ENCODE peak calls at places on chromosome 2, in five cellular contexts. One of them, this sample, is unnamed.
A peak's percentile ranks its signal among the peaks of the same experiment; 100 is the strongest.

GRCh38 chr2:121570665-121571055 is 40.0 kb downstream of the RNU4ATAC start:
- DNase-seq in GM23248: no peak
- DNase-seq in neural progenitor cell: no peak
- DNase-seq in SK-N-MC: no peak
- DNase-seq in keratinocyte: no peak
- DNase-seq in this sample: no peak

GRCh38 chr2:117603569-117603968 is 210.9 kb upstream of the DDX18 start:
- DNase-seq in keratinocyte: no peak
- DNase-seq in GM23248: no peak
- DNase-seq in SK-N-MC: no peak
- DNase-seq in neural progenitor cell: peak; percentile 13
- DNase-seq in this sample: no peak

GRCh38 chr2:156229724-156230362 is 102.7 kb downstream of the NR4A2 start:
- DNase-seq in neural progenitor cell: no peak
- DNase-seq in GM23248: no peak
- DNase-seq in SK-N-MC: peak; percentile 78
- DNase-seq in keratinocyte: no peak
- DNase-seq in this sample: peak; percentile 22

GRCh38 chr2:86022661-86023365 is 82.9 kb downstream of the POLR1A start:
- DNase-seq in keratinocyte: no peak
- DNase-seq in SK-N-MC: no peak
- DNase-seq in neural progenitor cell: no peak
- DNase-seq in GM23248: no peak
- DNase-seq in this sample: no peak

GRCh38 chr2:133110201-133110600 is 440.2 kb upstream of the LYPD1 start:
- DNase-seq in keratinocyte: no peak
- DNase-seq in SK-N-MC: no peak
- DNase-seq in GM23248: peak; percentile 4
- DNase-seq in neural progenitor cell: no peak
- DNase-seq in this sample: no peak

GRCh38 chr2:64489081-64489761 is 34.9 kb upstream of the AFTPH start:
- DNase-seq in keratinocyte: no peak
- DNase-seq in neural progenitor cell: no peak
- DNase-seq in SK-N-MC: no peak
- DNase-seq in GM23248: no peak
- DNase-seq in this sample: no peak

GRCh38 chr2:220499281-220499680 is 871.9 kb downstream of the SLC4A3 start:
- DNase-seq in GM23248: peak; percentile 81
- DNase-seq in keratinocyte: no peak
- DNase-seq in SK-N-MC: no peak
- DNase-seq in neural progenitor cell: peak; percentile 11
- DNase-seq in this sample: no peak

GRCh38 chr2:217621391-217621801 is 381.4 kb downstream of the TNS1 start:
- DNase-seq in GM23248: no peak
- DNase-seq in SK-N-MC: no peak
- DNase-seq in neural progenitor cell: no peak
- DNase-seq in keratinocyte: no peak
- DNase-seq in this sample: no peak

GRCh38 chr2:66582975-66583842 is 148.3 kb downstream of the MEIS1 start:
- DNase-seq in neural progenitor cell: no peak
- DNase-seq in SK-N-MC: no peak
- DNase-seq in keratinocyte: no peak
- DNase-seq in GM23248: no peak
- DNase-seq in this sample: no peak

GRCh38 chr2:178005756-178006155 is 66.8 kb downstream of the PDE11A start:
- DNase-seq in GM23248: peak; percentile 62
- DNase-seq in SK-N-MC: no peak
- DNase-seq in keratinocyte: no peak
- DNase-seq in neural progenitor cell: no peak
- DNase-seq in this sample: no peak

GRCh38 chr2:38750011-38750792 is 959 bp downstream of the SRSF7 start:
- DNase-seq in keratinocyte: no peak
- DNase-seq in SK-N-MC: no peak
- DNase-seq in neural progenitor cell: peak; percentile 63
- DNase-seq in GM23248: peak; percentile 79
- DNase-seq in this sample: no peak

GRCh38 chr2:111883661-111884591 is at the start of gene ANAPC1:
- DNase-seq in keratinocyte: no peak
- DNase-seq in GM23248: peak; percentile 97
- DNase-seq in neural progenitor cell: peak; percentile 95
- DNase-seq in SK-N-MC: no peak
- DNase-seq in this sample: peak; percentile 33

GRCh38 chr2:72004201-72004915 is 143.3 kb downstream of the CYP26B1 start:
- DNase-seq in keratinocyte: no peak
- DNase-seq in SK-N-MC: no peak
- DNase-seq in neural progenitor cell: no peak
- DNase-seq in GM23248: no peak
- DNase-seq in this sample: no peak

DNA sequence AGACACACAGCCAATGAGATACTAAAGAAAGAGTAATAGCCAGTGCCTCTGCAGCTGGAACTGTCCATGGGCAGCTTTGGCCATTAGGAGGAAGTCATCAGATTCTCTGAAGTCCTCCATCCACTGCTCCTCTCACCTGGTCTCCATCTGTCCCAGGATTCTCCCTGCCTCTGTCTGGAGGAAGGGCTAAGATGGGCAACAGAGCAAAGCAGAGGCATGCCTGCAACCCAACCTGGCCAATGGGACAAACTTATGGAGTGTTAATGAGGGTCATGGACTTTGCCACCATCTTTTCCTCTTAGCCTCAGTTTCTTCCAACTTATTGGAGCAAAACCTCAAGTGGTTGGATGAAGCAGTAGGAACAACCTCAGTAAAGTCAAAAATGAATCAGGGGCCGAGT is 91.5 kb upstream of the SIX3 start:
- DNase-seq in keratinocyte: no peak
- DNase-seq in neural progenitor cell: no peak
- DNase-seq in GM23248: no peak
- DNase-seq in SK-N-MC: no peak
- DNase-seq in this sample: no peak
- H3K27ac ChIP-seq in keratinocyte: no peak overlapping the region
- H3K27ac ChIP-seq in neural progenitor cell: no peak overlapping the region
- H3K27ac ChIP-seq in GM23248: no peak overlapping the region
- H3K27ac ChIP-seq in SK-N-MC: no peak overlapping the region
- H3K27ac ChIP-seq in this sample: no peak overlapping the region

GRCh38 chr2:222656544-222657446 is 903 bp upstream of the FARSB start:
- DNase-seq in GM23248: peak; percentile 39
- DNase-seq in SK-N-MC: no peak
- DNase-seq in keratinocyte: no peak
- DNase-seq in neural progenitor cell: peak; percentile 18
- DNase-seq in this sample: no peak
- H3K27ac ChIP-seq in GM23248: peak overlapping the region; percentile 98
- H3K27ac ChIP-seq in SK-N-MC: no peak overlapping the region
- H3K27ac ChIP-seq in keratinocyte: peak overlapping the region; percentile 100
- H3K27ac ChIP-seq in neural progenitor cell: no peak overlapping the region
- H3K27ac ChIP-seq in this sample: peak overlapping the region; percentile 87

GRCh38 chr2:222708274-222708710 is 36.8 kb downstream of the MOGAT1 start:
- DNase-seq in GM23248: peak; percentile 84
- DNase-seq in keratinocyte: no peak
- DNase-seq in neural progenitor cell: peak; percentile 79
- DNase-seq in SK-N-MC: no peak
- DNase-seq in this sample: no peak

GRCh38 chr2:222707689-222708273 is 36.3 kb downstream of the MOGAT1 start:
- DNase-seq in neural progenitor cell: no peak
- DNase-seq in SK-N-MC: no peak
- DNase-seq in keratinocyte: no peak
- DNase-seq in GM23248: peak; percentile 68
- DNase-seq in this sample: peak; percentile 27

GRCh38 chr2:222706616-222707015 is 35.2 kb downstream of the MOGAT1 start:
- DNase-seq in SK-N-MC: no peak
- DNase-seq in GM23248: no peak
- DNase-seq in keratinocyte: no peak
- DNase-seq in neural progenitor cell: no peak
- DNase-seq in this sample: no peak

GRCh38 chr2:222709191-222709891 is 37.9 kb downstream of the MOGAT1 start:
- DNase-seq in GM23248: peak; percentile 98
- DNase-seq in keratinocyte: no peak
- DNase-seq in SK-N-MC: no peak
- DNase-seq in neural progenitor cell: peak; percentile 53
- DNase-seq in this sample: no peak

DNA sequence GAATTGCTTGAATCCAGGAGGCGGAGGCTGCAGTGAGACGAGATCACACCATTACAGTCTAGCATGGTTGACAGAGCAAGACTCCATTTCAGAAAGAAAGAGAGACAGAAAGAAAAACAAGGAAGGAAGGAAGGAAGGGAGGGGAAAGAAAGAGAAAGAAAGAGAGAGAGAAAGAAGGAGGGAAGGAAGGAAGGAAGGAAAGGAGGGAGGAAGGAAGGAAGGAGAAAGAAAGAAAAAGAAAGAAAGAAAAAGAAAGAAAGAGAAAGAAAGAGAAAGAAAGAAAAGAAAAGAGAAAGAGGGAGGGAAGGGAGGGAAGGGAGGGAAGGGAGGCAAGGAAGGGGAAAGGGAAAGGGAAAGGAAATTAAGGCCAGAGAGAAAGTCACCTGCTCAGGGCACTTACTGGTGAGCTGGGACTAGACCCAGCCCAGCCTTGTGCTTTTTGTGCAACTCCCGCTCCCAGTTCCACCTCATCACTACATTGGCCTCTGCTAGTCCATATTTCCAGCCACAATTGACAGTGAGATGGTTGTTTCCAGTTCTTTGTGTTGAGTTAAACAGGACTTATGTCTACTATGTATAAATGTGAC is 35.7 kb downstream of the MOGAT1 start:
- DNase-seq in SK-N-MC: no peak
- DNase-seq in neural progenitor cell: no peak
- DNase-seq in keratinocyte: no peak
- DNase-seq in GM23248: peak; percentile 49
- DNase-seq in this sample: no peak
- H3K27ac ChIP-seq in SK-N-MC: no peak overlapping the region
- H3K27ac ChIP-seq in neural progenitor cell: no peak overlapping the region
- H3K27ac ChIP-seq in keratinocyte: no peak overlapping the region
- H3K27ac ChIP-seq in GM23248: peak overlapping the region; percentile 51
- H3K27ac ChIP-seq in this sample: peak overlapping the region; percentile 38

GRCh38 chr2:237474931-237475703 is 11.9 kb upstream of the MLPH start:
- DNase-seq in keratinocyte: no peak
- DNase-seq in SK-N-MC: no peak
- DNase-seq in neural progenitor cell: peak; percentile 92
- DNase-seq in GM23248: peak; percentile 90
- DNase-seq in this sample: no peak
- H3K27ac ChIP-seq in keratinocyte: peak overlapping the region; percentile 71
- H3K27ac ChIP-seq in SK-N-MC: no peak overlapping the region
- H3K27ac ChIP-seq in neural progenitor cell: no peak overlapping the region
- H3K27ac ChIP-seq in GM23248: peak overlapping the region; percentile 85
- H3K27ac ChIP-seq in this sample: peak overlapping the region; percentile 73

DNA sequence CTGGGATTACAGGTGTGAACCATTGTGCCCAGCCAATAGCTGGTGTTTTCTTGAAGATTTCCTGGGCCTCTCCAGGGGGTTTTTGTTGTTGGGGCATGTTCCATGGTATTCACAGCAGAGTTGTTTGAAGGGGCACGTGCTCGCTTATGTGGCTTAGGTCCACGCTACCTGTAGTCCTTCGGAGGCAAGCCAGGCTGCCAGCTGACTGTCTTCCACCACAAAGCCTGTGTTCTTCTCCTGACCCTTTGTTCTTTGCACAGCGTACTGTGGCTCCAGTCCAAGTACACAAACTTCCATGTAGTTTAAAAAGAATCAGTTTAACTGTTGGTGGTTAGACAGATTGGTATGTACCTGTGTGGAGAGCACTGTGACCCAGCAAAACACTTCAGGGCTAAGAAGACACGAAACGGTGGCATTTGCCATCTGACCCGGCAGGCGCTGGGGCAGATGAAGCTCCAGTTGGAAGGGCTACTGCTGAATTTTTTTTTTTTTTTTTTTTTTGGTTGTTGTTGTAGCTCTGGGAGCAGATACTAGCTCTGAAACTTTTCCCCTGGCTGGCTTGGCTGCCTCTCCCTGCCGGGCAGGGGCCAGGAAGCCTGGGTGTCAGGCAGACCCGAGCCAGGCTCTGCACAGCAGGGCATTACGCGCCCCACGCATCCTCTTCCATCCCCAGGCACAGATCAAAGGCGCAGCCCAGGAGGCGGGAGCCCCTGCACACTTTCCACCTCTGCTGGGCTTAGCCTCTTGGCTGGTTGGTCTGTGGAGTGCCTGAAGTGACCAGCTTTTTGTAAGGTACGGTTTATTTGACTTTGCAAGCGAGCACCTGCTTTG is 5.7 kb downstream of the GREB1 start:
- DNase-seq in SK-N-MC: no peak
- DNase-seq in keratinocyte: no peak
- DNase-seq in GM23248: no peak
- DNase-seq in neural progenitor cell: peak; percentile 44
- DNase-seq in this sample: no peak
- H3K27ac ChIP-seq in SK-N-MC: no peak overlapping the region
- H3K27ac ChIP-seq in keratinocyte: no peak overlapping the region
- H3K27ac ChIP-seq in GM23248: no peak overlapping the region
- H3K27ac ChIP-seq in neural progenitor cell: peak overlapping the region; percentile 78
- H3K27ac ChIP-seq in this sample: no peak overlapping the region

DNA sequence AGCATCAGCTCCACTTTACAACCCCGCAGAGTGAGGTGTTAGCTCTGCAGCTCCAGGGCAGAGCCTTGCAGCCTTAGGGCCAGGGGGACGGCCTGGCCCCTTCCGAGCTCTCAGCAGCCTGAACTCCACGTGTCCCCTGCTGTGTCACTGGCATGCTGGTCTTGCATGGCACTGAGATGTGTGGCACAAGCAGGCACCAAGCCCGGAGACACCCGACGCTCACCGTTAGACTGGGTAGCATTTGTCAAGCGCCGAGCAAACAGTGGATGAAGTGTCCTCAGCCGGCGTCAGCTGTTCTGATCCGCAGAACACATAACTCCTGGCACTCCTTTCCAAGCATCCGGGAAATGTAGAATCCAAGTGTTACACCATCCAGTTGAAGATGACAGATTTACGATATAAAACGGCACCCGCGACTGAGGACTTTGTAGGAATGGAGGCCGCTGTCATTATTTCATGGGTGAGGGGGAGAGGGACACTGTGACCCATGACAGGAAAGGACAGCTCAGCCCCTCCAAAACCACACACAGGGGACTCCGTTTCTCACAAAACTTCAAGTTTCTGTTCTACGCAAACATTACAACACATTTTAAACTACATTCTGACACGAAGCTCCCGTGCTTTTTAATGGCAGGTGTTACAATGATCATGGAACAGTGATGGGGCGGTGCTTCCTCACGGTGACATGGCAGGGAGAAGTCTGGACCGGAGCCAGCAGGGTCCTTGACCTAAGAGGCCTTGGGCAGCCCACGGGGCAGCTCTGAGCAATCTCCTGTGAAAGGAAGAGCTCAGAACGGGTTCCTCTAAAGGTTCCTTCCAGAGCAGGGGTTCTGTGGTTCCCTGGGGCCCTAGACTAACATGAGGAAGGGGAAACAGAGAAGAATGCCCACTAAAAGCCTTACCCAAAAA is 89.4 kb downstream of the HDAC4 start:
- DNase-seq in keratinocyte: no peak
- DNase-seq in neural progenitor cell: no peak
- DNase-seq in GM23248: peak; percentile 81
- DNase-seq in SK-N-MC: no peak
- DNase-seq in this sample: no peak
- H3K27ac ChIP-seq in keratinocyte: no peak overlapping the region
- H3K27ac ChIP-seq in neural progenitor cell: no peak overlapping the region
- H3K27ac ChIP-seq in GM23248: no peak overlapping the region
- H3K27ac ChIP-seq in SK-N-MC: peak overlapping the region; percentile 46
- H3K27ac ChIP-seq in this sample: no peak overlapping the region

GRCh38 chr2:96929245-96929925 is 57.0 kb downstream of the FAM178B start:
- DNase-seq in SK-N-MC: no peak
- DNase-seq in neural progenitor cell: no peak
- DNase-seq in GM23248: no peak
- DNase-seq in keratinocyte: no peak
- DNase-seq in this sample: no peak
- H3K27ac ChIP-seq in SK-N-MC: no peak overlapping the region
- H3K27ac ChIP-seq in neural progenitor cell: no peak overlapping the region
- H3K27ac ChIP-seq in GM23248: no peak overlapping the region
- H3K27ac ChIP-seq in keratinocyte: no peak overlapping the region
- H3K27ac ChIP-seq in this sample: no peak overlapping the region

This sample was measured in epithelial cell of prostate.